ENCODE peak calls at places on chromosomes 13 and 19, in eight cellular contexts. D is spleen, A is fibroblast of pulmonary artery, P is mucosa of descending colon, U is AG04450, R is HFF-Myc, M is BJ, T is esophagus muscularis mucosa. V is an unnamed sample.

GRCh38 chr19:47353307-47353712 is 4.2 kb downstream of the DHX34 start:
- DNase-seq in M (no peak), P (peak), R (no peak), D (no peak), A (no peak), U (no peak), T (no peak), V (no peak)

GRCh38 chr13:49927755-49928154 is 8.4 kb downstream of the SPRYD7 start:
- DNase-seq in M (peak), P (no peak), U (no peak), R (no peak), T (no peak), D (no peak), A (peak), V (peak)

GRCh38 chr19:40613669-40614594 is 12.8 kb downstream of the LTBP4 start:
- DNase-seq in D (peak), U (peak), A (peak), M (peak), T (no peak), R (no peak), P (peak), V (no peak)

GRCh38 chr19:12664406-12665280 is 1.9 kb downstream of the MAN2B1 start:
- DNase-seq in T (no peak), P (peak), U (no peak), R (no peak), A (no peak), D (peak), M (no peak), V (no peak)

GRCh38 chr13:111636271-111636670 is 315.8 kb downstream of the TEX29 start:
- DNase-seq in U (no peak), P (no peak), T (no peak), A (no peak), D (no peak), R (no peak), M (no peak), V (no peak)

GRCh38 chr13:98975822-98976261 is 2.0 kb downstream of the DOCK9 start:
- DNase-seq in U (no peak), R (no peak), D (no peak), P (no peak), M (no peak), A (peak), T (no peak), V (no peak)

GRCh38 chr13:70424428-70424827 is 316.2 kb upstream of the KLHL1 start:
- DNase-seq in P (no peak), U (no peak), T (no peak), A (no peak), R (no peak), D (no peak), M (no peak), V (no peak)

GRCh38 chr13:109361562-109361961 is 424.8 kb downstream of the IRS2 start:
- DNase-seq in A (no peak), M (no peak), U (no peak), P (no peak), R (no peak), T (no peak), D (no peak), V (no peak)

GRCh38 chr19:15421726-15422260 is 3.0 kb upstream of the AKAP8L start:
- DNase-seq in P (no peak), A (no peak), M (no peak), D (no peak), T (no peak), U (no peak), R (no peak), V (no peak)

GRCh38 chr19:801861-802496 is 4.7 kb downstream of the PTBP1 start:
- DNase-seq in M (no peak), U (no peak), A (peak), D (no peak), R (no peak), P (no peak), T (no peak), V (no peak)

GRCh38 chr19:18731562-18732008 is 48.1 kb downstream of the CRTC1 start:
- DNase-seq in T (no peak), M (no peak), P (no peak), R (no peak), D (no peak), A (no peak), U (no peak), V (no peak)

GRCh38 chr13:55087085-55087484 is 2053.6 kb upstream of the PRR20A start:
- DNase-seq in A (no peak), M (no peak), D (no peak), P (no peak), T (no peak), R (no peak), U (no peak), V (no peak)

GRCh38 chr13:108769213-108770070 is 140.0 kb downstream of the MYO16 start:
- DNase-seq in T (no peak), R (no peak), M (no peak), U (no peak), D (no peak), A (peak), P (no peak), V (no peak)

GRCh38 chr19:14091885-14092462 is 1.4 kb upstream of the SAMD1 start:
- DNase-seq in P (no peak), M (no peak), A (no peak), T (no peak), U (no peak), R (no peak), D (peak), V (no peak)

GRCh38 chr13:52009985-52010384 is 1.3 kb downstream of the ATP7B start:
- DNase-seq in D (no peak), A (no peak), M (no peak), U (no peak), T (no peak), P (no peak), R (no peak), V (no peak)

GRCh38 chr19:55391702-55392615 is 6.2 kb downstream of the RPL28 start:
- DNase-seq in P (no peak), D (no peak), A (no peak), M (no peak), U (peak), T (no peak), R (no peak), V (no peak)

GRCh38 chr19:11578342-11579142 is 1.1 kb upstream of the ACP5 start:
- DNase-seq in T (no peak), P (peak), A (no peak), U (no peak), M (no peak), R (no peak), D (peak), V (no peak)

GRCh38 chr19:17567940-17568339 is 12.5 kb downstream of the COLGALT1 start:
- DNase-seq in A (no peak), M (no peak), P (no peak), D (no peak), T (no peak), R (no peak), U (no peak), V (no peak)

GRCh38 chr13:59458908-59459579 is 704.7 kb downstream of the DIAPH3 start:
- DNase-seq in U (peak), M (peak), R (peak), P (no peak), D (peak), T (no peak), A (peak), V (peak)
- H3K4me3 ChIP-seq in U (no peak), M (no peak), R (no peak), P (no peak), D (no peak), T (no peak), A (no peak), V (no peak)

DNA sequence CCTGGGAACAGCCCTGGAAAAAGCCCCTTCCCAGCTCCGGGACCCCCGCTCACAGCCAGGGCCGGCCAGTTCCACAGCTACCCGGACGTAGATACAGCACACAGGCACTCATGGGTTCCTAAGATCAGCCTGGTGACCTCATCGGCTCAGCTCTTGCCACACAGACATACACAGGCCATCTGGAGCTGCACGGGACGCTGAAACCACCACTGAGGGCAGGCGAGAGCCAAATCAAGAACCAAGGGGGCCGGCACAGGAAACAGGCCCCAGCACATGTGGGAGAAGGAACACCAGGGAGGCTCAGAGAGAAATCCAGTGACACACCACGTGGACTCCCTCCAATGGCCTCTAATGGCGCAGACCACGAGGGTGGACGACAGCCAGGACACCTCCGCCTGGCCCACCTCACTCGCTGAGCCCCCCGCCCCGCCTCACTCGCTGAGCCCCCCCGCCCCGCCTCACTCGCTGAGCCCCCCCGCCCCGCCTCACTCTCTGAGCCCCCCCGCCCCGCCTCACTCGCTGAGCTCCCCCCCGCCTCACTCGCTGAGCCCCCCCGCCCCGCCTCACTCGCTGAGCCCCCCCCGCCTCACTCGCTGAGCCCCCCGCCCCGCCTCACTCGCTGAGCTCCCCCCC is 69.7 kb upstream of the C13orf46 start:
- DNase-seq in D (no peak), U (peak), M (no peak), P (peak), T (no peak), A (peak), R (peak), V (no peak)
- TF ChIP-seq CTCF in D (no peak), U (peak), M (peak), P (no peak), T (peak), A (peak), R (no peak), V (peak)

DNA sequence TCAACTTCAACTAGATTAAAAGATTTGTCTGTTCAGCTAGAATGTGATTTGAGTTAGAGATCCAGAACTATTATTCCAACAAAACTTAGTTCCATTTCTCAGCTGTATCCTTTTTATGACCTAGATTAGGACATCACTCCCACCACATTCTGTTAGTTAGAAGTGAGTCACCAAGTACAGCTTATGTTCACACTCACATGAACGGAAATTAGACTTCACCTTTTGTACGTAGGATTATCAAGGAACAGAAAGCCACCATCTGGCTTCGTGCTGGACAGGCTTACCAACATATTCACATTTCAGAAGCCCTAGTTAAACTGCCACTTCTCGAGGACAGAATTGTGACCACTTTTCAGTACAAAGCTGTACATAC is 142.4 kb downstream of the SUCLA2 start:
- DNase-seq in P (no peak), T (no peak), R (peak), U (peak), M (no peak), A (peak), D (no peak), V (peak)
- H3K4me3 ChIP-seq in P (no peak), T (no peak), R (no peak), U (no peak), M (no peak), A (no peak), D (no peak), V (no peak)

GRCh38 chr19:35792312-35792711 is 16.9 kb downstream of the ARHGAP33 start:
- DNase-seq in T (no peak), U (no peak), A (no peak), P (no peak), R (no peak), D (no peak), M (no peak), V (no peak)

GRCh38 chr19:35791814-35792279 is 16.5 kb downstream of the ARHGAP33 start:
- DNase-seq in D (no peak), U (no peak), M (no peak), T (no peak), P (no peak), R (no peak), A (no peak), V (no peak)

GRCh38 chr19:35792888-35793287 is 17.5 kb downstream of the ARHGAP33 start:
- DNase-seq in M (no peak), T (no peak), P (no peak), R (no peak), D (no peak), A (no peak), U (no peak), V (no peak)

GRCh38 chr19:35789978-35790944 is 14.9 kb downstream of the ARHGAP33 start:
- DNase-seq in R (no peak), U (no peak), T (no peak), D (no peak), P (no peak), A (no peak), M (no peak), V (no peak)

GRCh38 chr19:35790981-35791813 is 15.8 kb downstream of the ARHGAP33 start:
- DNase-seq in P (no peak), T (no peak), U (no peak), A (no peak), R (no peak), M (no peak), D (no peak), V (no peak)
- TF ChIP-seq CTCF in P (no peak), T (no peak), U (no peak), A (no peak), R (peak), M (peak), D (no peak), V (no peak)